ENCODE peak calls at places on chromosomes 12 and 14, in seven cellular contexts. D is iris pigment epithelial cell; L is naive thymus-derived CD8-positive, alpha-beta T cell; J is left cardiac atrium; B is HTR-8/SVneo; Y is posterior vena cava; C is HS-27A. F is an unnamed sample.

GRCh38 chr14:34201909-34202622 is 251.2 kb upstream of the EGLN3 start:
- DNase-seq in C (no peak), Y (no peak), J (no peak), B (no peak), D (no peak), L (no peak), F (no peak)

GRCh38 chr12:132264086-132265010 is 65.0 kb downstream of the GALNT9 start:
- DNase-seq in D (no peak), Y (no peak), J (no peak), B (no peak), C (no peak), L (no peak), F (no peak)

GRCh38 chr12:82627799-82628198 is 58.9 kb upstream of the TMTC2 start:
- DNase-seq in Y (no peak), B (peak), C (no peak), J (no peak), D (peak), L (no peak), F (peak)

GRCh38 chr12:9032202-9032964 is 43.0 kb downstream of the KLRG1 start:
- DNase-seq in C (no peak), Y (no peak), D (no peak), J (no peak), L (no peak), B (no peak), F (no peak)

GRCh38 chr14:71651228-71651627 is 281.0 kb upstream of the RGS6 start:
- DNase-seq in B (peak), J (no peak), C (no peak), D (peak), L (no peak), Y (no peak), F (no peak)

GRCh38 chr14:67620217-67620789 is 583 bp downstream of the ARG2 start:
- DNase-seq in Y (no peak), B (peak), J (no peak), L (no peak), C (no peak), D (peak), F (no peak)

GRCh38 chr14:76793956-76794355 is 18.7 kb downstream of the ANGEL1 start:
- DNase-seq in Y (no peak), J (no peak), B (no peak), L (no peak), C (no peak), D (no peak), F (no peak)

GRCh38 chr12:19972325-19973288 is 395.7 kb upstream of the PDE3A start:
- DNase-seq in L (no peak), C (no peak), Y (no peak), B (no peak), D (no peak), J (no peak), F (no peak)

GRCh38 chr14:20469242-20469889 is at the start of gene PNP:
- DNase-seq in B (peak), L (peak), C (peak), Y (peak), J (peak), D (peak), F (peak)